ENCODE peak calls at places on chromosomes 13 and 19, in ten cellular contexts. One of them, this sample, is unnamed.

GRCh38 chr13:109135018-109135417 is 505.6 kb downstream of the MYO16 start:
- DNase-seq in SK-N-SH: no peak
- DNase-seq in mammary epithelial cell: no peak
- DNase-seq in GM23338: no peak
- DNase-seq in astrocyte: no peak
- DNase-seq in GM23248: no peak
- DNase-seq in PC-3: peak; percentile 17
- DNase-seq in Karpas-422: peak; percentile 77
- DNase-seq in fibroblast of lung: no peak
- DNase-seq in IMR-90: no peak
- DNase-seq in this sample: no peak

GRCh38 chr19:19563348-19563848 is 25.3 kb downstream of the CILP2 start:
- DNase-seq in SK-N-SH: no peak
- DNase-seq in mammary epithelial cell: no peak
- DNase-seq in GM23338: no peak
- DNase-seq in astrocyte: no peak
- DNase-seq in GM23248: no peak
- DNase-seq in PC-3: no peak
- DNase-seq in Karpas-422: no peak
- DNase-seq in fibroblast of lung: no peak
- DNase-seq in IMR-90: no peak
- DNase-seq in this sample: no peak

GRCh38 chr13:99380921-99381645 is 73.9 kb upstream of the GPR183 start:
- DNase-seq in SK-N-SH: no peak
- DNase-seq in mammary epithelial cell: no peak
- DNase-seq in GM23338: no peak
- DNase-seq in astrocyte: no peak
- DNase-seq in GM23248: no peak
- DNase-seq in PC-3: no peak
- DNase-seq in Karpas-422: no peak
- DNase-seq in fibroblast of lung: peak; percentile 2
- DNase-seq in IMR-90: peak; percentile 7
- DNase-seq in this sample: no peak

GRCh38 chr19:35346193-35347052 is 1.3 kb upstream of the FFAR1 start:
- DNase-seq in SK-N-SH: no peak
- DNase-seq in mammary epithelial cell: peak; percentile 17
- DNase-seq in GM23338: no peak
- DNase-seq in astrocyte: no peak
- DNase-seq in GM23248: no peak
- DNase-seq in PC-3: no peak
- DNase-seq in Karpas-422: peak; percentile 76
- DNase-seq in fibroblast of lung: no peak
- DNase-seq in IMR-90: no peak
- DNase-seq in this sample: no peak

GRCh38 chr19:13094771-13095392 is 7.8 kb downstream of the LYL1 start:
- DNase-seq in SK-N-SH: peak; percentile 60
- DNase-seq in mammary epithelial cell: no peak
- DNase-seq in GM23338: peak; percentile 73
- DNase-seq in astrocyte: no peak
- DNase-seq in GM23248: no peak
- DNase-seq in PC-3: peak; percentile 50
- DNase-seq in Karpas-422: peak; percentile 55
- DNase-seq in fibroblast of lung: no peak
- DNase-seq in IMR-90: no peak
- DNase-seq in this sample: no peak

GRCh38 chr13:75480691-75481175 is 1.2 kb downstream of the TBC1D4 start:
- DNase-seq in SK-N-SH: peak; percentile 73
- DNase-seq in mammary epithelial cell: peak; percentile 86
- DNase-seq in GM23338: peak; percentile 84
- DNase-seq in astrocyte: peak; percentile 50
- DNase-seq in GM23248: peak; percentile 61
- DNase-seq in PC-3: peak; percentile 87
- DNase-seq in Karpas-422: no peak
- DNase-seq in fibroblast of lung: peak; percentile 62
- DNase-seq in IMR-90: peak; percentile 37
- DNase-seq in this sample: peak; percentile 43

GRCh38 chr19:42140125-42140754 is 8.0 kb upstream of the POU2F2 start:
- DNase-seq in SK-N-SH: no peak
- DNase-seq in mammary epithelial cell: peak; percentile 39
- DNase-seq in GM23338: peak; percentile 92
- DNase-seq in astrocyte: peak; percentile 43
- DNase-seq in GM23248: peak; percentile 86
- DNase-seq in PC-3: peak; percentile 8
- DNase-seq in Karpas-422: peak; percentile 44
- DNase-seq in fibroblast of lung: peak; percentile 66
- DNase-seq in IMR-90: peak; percentile 72
- DNase-seq in this sample: peak; percentile 28

GRCh38 chr19:2455481-2456300 is 1.1 kb downstream of the LMNB2 start:
- DNase-seq in SK-N-SH: peak; percentile 75
- DNase-seq in mammary epithelial cell: peak; percentile 27
- DNase-seq in GM23338: no peak
- DNase-seq in astrocyte: no peak
- DNase-seq in GM23248: peak; percentile 62
- DNase-seq in PC-3: no peak
- DNase-seq in Karpas-422: peak; percentile 75
- DNase-seq in fibroblast of lung: no peak
- DNase-seq in IMR-90: no peak
- DNase-seq in this sample: peak; percentile 62

GRCh38 chr19:35083678-35084077 is 31.9 kb upstream of the FXYD3 start:
- DNase-seq in SK-N-SH: no peak
- DNase-seq in mammary epithelial cell: no peak
- DNase-seq in GM23338: no peak
- DNase-seq in astrocyte: no peak
- DNase-seq in GM23248: no peak
- DNase-seq in PC-3: no peak
- DNase-seq in Karpas-422: peak; percentile 57
- DNase-seq in fibroblast of lung: no peak
- DNase-seq in IMR-90: no peak
- DNase-seq in this sample: no peak

GRCh38 chr19:4297901-4298771 is 4.1 kb downstream of the TMIGD2 start:
- DNase-seq in SK-N-SH: no peak
- DNase-seq in mammary epithelial cell: no peak
- DNase-seq in GM23338: peak; percentile 61
- DNase-seq in astrocyte: peak; percentile 11
- DNase-seq in GM23248: no peak
- DNase-seq in PC-3: no peak
- DNase-seq in Karpas-422: no peak
- DNase-seq in fibroblast of lung: peak; percentile 31
- DNase-seq in IMR-90: no peak
- DNase-seq in this sample: no peak

GRCh38 chr13:113989585-113990300 is 15.9 kb upstream of the C13orf46 start:
- DNase-seq in SK-N-SH: no peak
- DNase-seq in mammary epithelial cell: no peak
- DNase-seq in GM23338: no peak
- DNase-seq in astrocyte: no peak
- DNase-seq in GM23248: no peak
- DNase-seq in PC-3: no peak
- DNase-seq in Karpas-422: no peak
- DNase-seq in fibroblast of lung: no peak
- DNase-seq in IMR-90: no peak
- DNase-seq in this sample: no peak

GRCh38 chr13:111296417-111296816 is 24.0 kb upstream of the TEX29 start:
- DNase-seq in SK-N-SH: no peak
- DNase-seq in mammary epithelial cell: no peak
- DNase-seq in GM23338: no peak
- DNase-seq in astrocyte: no peak
- DNase-seq in GM23248: no peak
- DNase-seq in PC-3: no peak
- DNase-seq in Karpas-422: no peak
- DNase-seq in fibroblast of lung: no peak
- DNase-seq in IMR-90: no peak
- DNase-seq in this sample: peak; percentile 64

GRCh38 chr13:111328803-111329410 is 8.5 kb downstream of the TEX29 start:
- DNase-seq in SK-N-SH: no peak
- DNase-seq in mammary epithelial cell: no peak
- DNase-seq in GM23338: no peak
- DNase-seq in astrocyte: no peak
- DNase-seq in GM23248: no peak
- DNase-seq in PC-3: no peak
- DNase-seq in Karpas-422: no peak
- DNase-seq in fibroblast of lung: no peak
- DNase-seq in IMR-90: no peak
- DNase-seq in this sample: no peak

DNA sequence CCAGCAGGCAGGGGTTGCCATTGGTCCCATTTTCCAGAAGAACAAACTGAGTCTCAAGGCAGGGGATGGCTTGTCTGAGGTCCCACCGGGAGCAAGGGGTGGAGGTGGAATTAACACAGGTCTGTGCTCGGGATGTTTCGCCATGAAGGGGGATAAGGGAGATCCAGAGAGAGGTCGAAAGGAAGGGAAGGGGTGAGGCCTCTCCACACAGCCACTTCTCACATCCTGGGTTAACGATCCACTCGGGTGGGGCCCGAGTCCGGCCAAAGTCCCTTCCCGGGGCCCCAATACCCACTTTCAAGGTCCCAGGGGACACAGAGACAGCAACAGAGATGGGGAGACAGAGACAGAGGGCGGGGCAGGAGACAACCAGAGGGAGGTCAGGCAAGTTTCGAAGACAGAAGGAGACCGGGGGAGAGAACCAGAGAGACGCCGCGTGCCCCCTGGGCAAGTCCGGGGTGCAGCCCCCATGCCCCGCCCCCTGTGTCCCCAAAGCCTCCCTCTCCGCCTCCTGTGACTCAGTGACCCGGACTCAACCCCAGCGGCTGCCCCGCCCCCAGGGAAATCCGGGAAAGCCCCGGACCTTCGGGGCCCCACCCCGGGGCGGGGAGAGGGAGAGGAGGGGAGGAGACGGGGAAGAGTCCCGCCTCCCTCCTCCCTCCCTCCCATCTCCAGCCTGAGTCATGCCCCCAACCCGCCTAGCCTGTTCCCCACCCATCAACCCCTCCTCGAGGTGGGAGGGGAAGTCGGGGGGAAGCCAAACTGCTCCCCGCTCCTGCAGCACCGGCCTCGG is 1.4 kb upstream of the BCL3 start:
- DNase-seq in SK-N-SH: peak; percentile 84
- DNase-seq in mammary epithelial cell: peak; percentile 98
- DNase-seq in GM23338: peak; percentile 91
- DNase-seq in astrocyte: peak; percentile 90
- DNase-seq in GM23248: peak; percentile 98
- DNase-seq in PC-3: peak; percentile 91
- DNase-seq in Karpas-422: no peak
- DNase-seq in fibroblast of lung: peak; percentile 95
- DNase-seq in IMR-90: peak; percentile 96
- DNase-seq in this sample: peak; percentile 79
- H2AFZ ChIP-seq in SK-N-SH: peak overlapping the region; percentile 77
- H2AFZ ChIP-seq in mammary epithelial cell: peak overlapping the region; percentile 71
- H2AFZ ChIP-seq in GM23338: peak overlapping the region; percentile 99
- H2AFZ ChIP-seq in astrocyte: peak overlapping the region; percentile 50
- H2AFZ ChIP-seq in GM23248: peak overlapping the region; percentile 27
- H2AFZ ChIP-seq in PC-3: peak overlapping the region; percentile 55
- H2AFZ ChIP-seq in Karpas-422: no peak overlapping the region
- H2AFZ ChIP-seq in fibroblast of lung: no peak overlapping the region
- H2AFZ ChIP-seq in IMR-90: peak overlapping the region; percentile 88
- H2AFZ ChIP-seq in this sample: peak overlapping the region; percentile 93

GRCh38 chr13:68051910-68052309 is 821.8 kb upstream of the PCDH9 start:
- DNase-seq in SK-N-SH: no peak
- DNase-seq in mammary epithelial cell: no peak
- DNase-seq in GM23338: no peak
- DNase-seq in astrocyte: no peak
- DNase-seq in GM23248: no peak
- DNase-seq in PC-3: no peak
- DNase-seq in Karpas-422: no peak
- DNase-seq in fibroblast of lung: no peak
- DNase-seq in IMR-90: no peak
- DNase-seq in this sample: no peak
- H2AFZ ChIP-seq in SK-N-SH: no peak overlapping the region
- H2AFZ ChIP-seq in mammary epithelial cell: no peak overlapping the region
- H2AFZ ChIP-seq in GM23338: peak overlapping the region; percentile 3
- H2AFZ ChIP-seq in astrocyte: no peak overlapping the region
- H2AFZ ChIP-seq in GM23248: no peak overlapping the region
- H2AFZ ChIP-seq in PC-3: no peak overlapping the region
- H2AFZ ChIP-seq in Karpas-422: peak overlapping the region; percentile 19
- H2AFZ ChIP-seq in fibroblast of lung: no peak overlapping the region
- H2AFZ ChIP-seq in IMR-90: no peak overlapping the region
- H2AFZ ChIP-seq in this sample: no peak overlapping the region

DNA sequence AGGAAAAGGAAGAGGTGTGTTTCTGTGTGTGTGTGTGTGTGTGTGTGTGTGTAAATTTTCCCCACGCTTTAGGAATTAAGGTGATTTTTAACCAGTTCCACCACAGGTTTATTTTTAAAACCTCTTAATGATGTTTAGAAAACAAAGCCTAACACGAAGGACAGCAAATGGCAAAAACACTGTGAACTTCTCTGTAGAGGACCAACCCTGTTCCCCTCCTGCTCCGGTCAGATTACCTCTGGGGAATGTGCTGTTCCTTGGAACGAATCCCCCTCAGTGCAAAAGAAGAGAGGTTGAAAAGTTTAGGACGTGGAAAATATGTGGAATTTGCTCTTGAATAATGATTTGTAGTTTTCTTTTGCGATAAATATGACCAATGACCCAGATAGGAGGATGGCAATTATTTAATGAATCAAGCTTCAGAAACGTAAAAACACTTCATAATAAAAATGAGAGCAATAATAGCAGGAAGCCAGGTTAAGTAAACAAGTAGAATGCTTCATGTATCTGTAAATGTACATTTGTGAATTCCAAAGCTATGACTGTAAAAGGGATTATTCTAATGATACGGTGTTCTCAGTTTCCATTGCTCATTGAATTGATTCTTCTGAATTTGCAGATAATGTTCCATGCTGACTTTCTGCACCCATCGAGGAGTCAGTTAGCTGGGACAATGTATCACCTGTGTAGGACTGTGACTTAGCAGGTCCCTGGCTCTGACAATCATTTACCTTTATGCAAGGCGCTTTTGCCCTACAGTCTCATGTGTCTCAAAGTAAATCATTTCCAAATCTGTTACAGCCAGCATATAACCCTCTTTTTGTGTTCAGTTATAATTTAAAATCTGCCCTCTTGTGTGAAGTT is 266.8 kb downstream of the KLF5 start:
- DNase-seq in SK-N-SH: no peak
- DNase-seq in mammary epithelial cell: peak; percentile 38
- DNase-seq in GM23338: no peak
- DNase-seq in astrocyte: peak; percentile 42
- DNase-seq in GM23248: no peak
- DNase-seq in PC-3: peak; percentile 81
- DNase-seq in Karpas-422: no peak
- DNase-seq in fibroblast of lung: peak; percentile 49
- DNase-seq in IMR-90: peak; percentile 5
- DNase-seq in this sample: no peak
- H2AFZ ChIP-seq in SK-N-SH: no peak overlapping the region
- H2AFZ ChIP-seq in mammary epithelial cell: peak overlapping the region; percentile 20
- H2AFZ ChIP-seq in GM23338: no peak overlapping the region
- H2AFZ ChIP-seq in astrocyte: no peak overlapping the region
- H2AFZ ChIP-seq in GM23248: no peak overlapping the region
- H2AFZ ChIP-seq in PC-3: peak overlapping the region; percentile 63
- H2AFZ ChIP-seq in Karpas-422: no peak overlapping the region
- H2AFZ ChIP-seq in fibroblast of lung: no peak overlapping the region
- H2AFZ ChIP-seq in IMR-90: no peak overlapping the region
- H2AFZ ChIP-seq in this sample: no peak overlapping the region

DNA sequence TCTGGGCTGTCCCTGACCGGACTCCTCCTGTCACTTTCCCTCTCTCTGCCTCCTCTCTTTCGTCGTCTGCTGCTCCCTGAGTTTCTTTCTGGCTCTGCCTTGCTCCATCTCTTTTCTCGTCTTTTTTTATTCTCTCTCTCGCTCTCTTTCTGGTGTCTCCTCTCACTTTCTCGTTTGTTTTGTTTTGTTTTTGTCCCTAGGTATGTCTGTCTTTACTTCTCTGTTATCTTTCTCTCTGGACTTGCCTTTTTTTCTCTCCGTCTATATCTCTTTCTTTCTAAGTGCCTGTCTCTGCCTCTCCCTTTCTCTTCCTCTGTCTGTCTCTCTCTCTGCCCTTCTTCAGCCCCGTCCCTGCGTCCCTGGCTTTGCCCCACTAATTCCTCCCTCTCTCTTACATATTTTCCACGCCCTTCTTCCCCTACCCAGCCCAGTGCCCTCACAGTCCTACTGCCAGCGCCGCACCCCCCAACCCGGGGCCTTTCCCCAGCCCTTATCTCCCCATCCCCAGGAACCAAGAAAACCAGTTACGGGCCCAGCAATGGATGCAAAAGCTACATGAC is 48.1 kb upstream of the SHKBP1 start:
- DNase-seq in SK-N-SH: no peak
- DNase-seq in mammary epithelial cell: no peak
- DNase-seq in GM23338: no peak
- DNase-seq in astrocyte: no peak
- DNase-seq in GM23248: no peak
- DNase-seq in PC-3: no peak
- DNase-seq in Karpas-422: no peak
- DNase-seq in fibroblast of lung: no peak
- DNase-seq in IMR-90: no peak
- DNase-seq in this sample: no peak
- H2AFZ ChIP-seq in SK-N-SH: no peak overlapping the region
- H2AFZ ChIP-seq in mammary epithelial cell: peak overlapping the region; percentile 2
- H2AFZ ChIP-seq in GM23338: peak overlapping the region; percentile 76
- H2AFZ ChIP-seq in astrocyte: no peak overlapping the region
- H2AFZ ChIP-seq in GM23248: peak overlapping the region; percentile 80
- H2AFZ ChIP-seq in PC-3: peak overlapping the region; percentile 62
- H2AFZ ChIP-seq in Karpas-422: peak overlapping the region; percentile 8
- H2AFZ ChIP-seq in fibroblast of lung: no peak overlapping the region
- H2AFZ ChIP-seq in IMR-90: peak overlapping the region; percentile 84
- H2AFZ ChIP-seq in this sample: peak overlapping the region; percentile 91